ENCODE peak calls at places on chromosome 1, in six cellular contexts. M is HFFc6, S is activated T-cell treated with anti-CD3 and anti-CD28 coated beads for 1 hour, N is GM23338, G is HS-5, Y is left lung. C is an unnamed sample.

GRCh38 chr1:201396859-201397464 is 2.2 kb downstream of the LAD1 start:
- DNase-seq in Y (peak; percentile 89), N (no peak), M (no peak), S (no peak), G (no peak), C (no peak)

GRCh38 chr1:3772715-3773571 is at the start of gene SMIM1:
- DNase-seq in M (no peak), G (no peak), Y (peak; percentile 77), N (no peak), S (no peak), C (no peak)

GRCh38 chr1:33060579-33061083 is 20.3 kb upstream of the AZIN2 start:
- DNase-seq in S (no peak), G (no peak), M (peak; percentile 79), N (no peak), Y (no peak), C (peak; percentile 93)

GRCh38 chr1:89950703-89951102 is 44.2 kb upstream of the ZNF326 start:
- DNase-seq in Y (no peak), N (no peak), G (no peak), S (no peak), M (no peak), C (no peak)

GRCh38 chr1:213887842-213888241 is 99.9 kb upstream of the PROX1 start:
- DNase-seq in S (no peak), Y (no peak), G (no peak), M (no peak), N (no peak), C (no peak)

GRCh38 chr1:181135462-181135781 is 46.9 kb downstream of the IER5 start:
- DNase-seq in G (no peak), M (peak; percentile 43), S (no peak), Y (no peak), N (peak; percentile 53), C (no peak)

GRCh38 chr1:65459397-65459768 is 38.9 kb downstream of the LEPR start:
- DNase-seq in M (peak; percentile 33), S (no peak), G (no peak), Y (no peak), N (peak; percentile 73), C (no peak)

GRCh38 chr1:64343105-64343960 is 126.6 kb upstream of the CACHD1 start:
- DNase-seq in Y (no peak), G (peak; percentile 81), S (no peak), M (peak; percentile 91), N (no peak), C (peak; percentile 71)

GRCh38 chr1:7863756-7864328 is 11.0 kb upstream of the UTS2 start:
- DNase-seq in N (no peak), S (no peak), Y (peak; percentile 61), G (no peak), M (no peak), C (no peak)

GRCh38 chr1:10171995-10172669 is 38.2 kb upstream of the KIF1B start:
- DNase-seq in S (no peak), M (no peak), N (no peak), Y (no peak), G (no peak), C (no peak)

GRCh38 chr1:11374079-11374747 is 101.2 kb downstream of the UBIAD1 start:
- DNase-seq in M (no peak), N (no peak), S (no peak), Y (no peak), G (peak; percentile 5), C (no peak)

GRCh38 chr1:12434174-12434573 is 183.8 kb downstream of the DHRS3 start:
- DNase-seq in G (no peak), S (peak; percentile 27), Y (no peak), N (no peak), M (peak; percentile 62), C (no peak)

GRCh38 chr1:153233448-153233847 is 16.1 kb downstream of the PRR9 start:
- DNase-seq in Y (no peak), G (no peak), N (no peak), S (no peak), M (no peak), C (no peak)

GRCh38 chr1:165356876-165357275 is 361 bp upstream of the LMX1A start:
- DNase-seq in N (peak; percentile 62), Y (peak; percentile 48), S (no peak), M (no peak), G (no peak), C (no peak)

GRCh38 chr1:156490401-156491032 is 10.1 kb downstream of the MEF2D start:
- DNase-seq in S (no peak), M (no peak), G (no peak), N (peak; percentile 77), Y (no peak), C (no peak)

GRCh38 chr1:23393706-23394105 is 24.1 kb upstream of the ZNF436 start:
- DNase-seq in S (no peak), M (peak; percentile 43), Y (no peak), N (no peak), G (no peak), C (no peak)

GRCh38 chr1:108657701-108658100 is 3.2 kb downstream of the HENMT1 start:
- DNase-seq in M (no peak), N (no peak), S (no peak), Y (no peak), G (peak; percentile 16), C (no peak)

GRCh38 chr1:94578856-94579255 is 37.3 kb upstream of the F3 start:
- DNase-seq in S (no peak), M (peak; percentile 40), G (no peak), N (no peak), Y (no peak), C (no peak)

GRCh38 chr1:160078392-160079195 is 2.7 kb upstream of the KCNJ9 start:
- DNase-seq in Y (no peak), N (peak; percentile 75), S (peak; percentile 35), M (peak; percentile 10), G (no peak), C (no peak)

GRCh38 chr1:156295391-156295947 is at the start of gene GLMP:
- DNase-seq in Y (peak; percentile 87), G (no peak), N (peak; percentile 80), S (peak; percentile 41), M (peak; percentile 27), C (no peak)

GRCh38 chr1:12549460-12550349 is 68.3 kb downstream of the DHRS3 start:
- DNase-seq in S (no peak), G (peak; percentile 81), N (no peak), M (peak; percentile 64), Y (peak; percentile 70), C (peak; percentile 76)

GRCh38 chr1:46408356-46409062 is 14.4 kb downstream of the FAAH start:
- DNase-seq in G (no peak), S (no peak), Y (no peak), N (no peak), M (peak; percentile 22), C (peak; percentile 29)